ENCODE peak calls at places on chromosomes 1 and 21, in ten cellular contexts. I, C, K, J, P, U, V, G, E and D are unnamed samples.

GRCh38 chr1:45493116-45493697 is 2.2 kb upstream of the TESK2 start:
- DNase-seq in J (no peak), E (peak), U (peak), V (peak), G (peak), I (no peak), C (no peak), K (peak), P (peak), D (peak)

GRCh38 chr1:65949933-65950332 is 157.2 kb downstream of the PDE4B start:
- DNase-seq in P (no peak), E (no peak), U (no peak), V (no peak), J (no peak), I (no peak), K (no peak), G (no peak), C (no peak), D (no peak)

GRCh38 chr21:42539931-42540343 is 26.3 kb downstream of the SLC37A1 start:
- DNase-seq in K (no peak), V (peak), I (no peak), J (no peak), U (no peak), P (no peak), C (peak), G (no peak), E (no peak), D (no peak)

GRCh38 chr1:48418742-48419141 is 53.3 kb downstream of the SPATA6 start:
- DNase-seq in G (no peak), U (no peak), K (no peak), E (no peak), C (no peak), I (no peak), P (no peak), V (no peak), J (no peak), D (no peak)

GRCh38 chr1:53938136-53938830 is 7.2 kb downstream of the IFT25 start:
- DNase-seq in J (no peak), C (no peak), G (no peak), P (no peak), E (no peak), K (no peak), U (no peak), I (no peak), V (no peak), D (no peak)

GRCh38 chr1:39818482-39818881 is 29.8 kb upstream of the BMP8B start:
- DNase-seq in G (no peak), C (peak), K (no peak), P (no peak), V (no peak), I (no peak), J (no peak), E (peak), U (no peak), D (no peak)

GRCh38 chr1:51851882-51852396 is 26.6 kb downstream of the NRDC start:
- DNase-seq in V (peak), K (no peak), C (no peak), E (no peak), I (no peak), U (no peak), P (no peak), G (no peak), J (no peak), D (no peak)

GRCh38 chr21:46459356-46460112 is 843 bp downstream of the DIP2A start:
- DNase-seq in J (peak), I (peak), P (no peak), G (peak), U (no peak), E (peak), K (no peak), V (peak), C (peak), D (peak)

GRCh38 chr1:29933110-29933509 is 696.8 kb downstream of the PTPRU start:
- DNase-seq in P (no peak), U (no peak), K (no peak), I (no peak), J (no peak), E (no peak), C (no peak), G (no peak), V (no peak), D (peak)

GRCh38 chr1:243793298-243793697 is 56.7 kb downstream of the AKT3 start:
- DNase-seq in V (no peak), P (no peak), U (no peak), E (no peak), J (no peak), I (no peak), G (no peak), C (no peak), K (no peak), D (no peak)

GRCh38 chr1:113109908-113110554 is 37.0 kb downstream of the LRIG2 start:
- DNase-seq in K (no peak), I (no peak), C (no peak), E (no peak), V (no peak), G (peak), U (no peak), J (no peak), P (no peak), D (no peak)

GRCh38 chr21:27674037-27674436 is 707.1 kb upstream of the ADAMTS5 start:
- DNase-seq in E (no peak), J (no peak), I (no peak), V (no peak), G (no peak), U (no peak), K (no peak), C (no peak), P (no peak), D (no peak)

GRCh38 chr1:229508823-229509337 is 739 bp upstream of the NUP133 start:
- DNase-seq in I (no peak), C (no peak), U (peak), E (no peak), G (no peak), V (peak), P (no peak), K (no peak), J (no peak), D (no peak)

GRCh38 chr21:39088831-39089380 is 94.3 kb downstream of the PSMG1 start:
- DNase-seq in I (no peak), J (no peak), E (no peak), V (peak), K (no peak), U (peak), C (no peak), P (no peak), G (no peak), D (peak)

GRCh38 chr1:59504281-59504680 is 207.4 kb downstream of the FGGY start:
- DNase-seq in P (no peak), C (no peak), E (no peak), K (no peak), V (no peak), J (no peak), U (no peak), I (no peak), G (no peak), D (no peak)

GRCh38 chr1:95012389-95012788 is 60.4 kb downstream of the ALG14 start:
- DNase-seq in E (no peak), J (no peak), G (no peak), P (no peak), V (no peak), K (no peak), U (no peak), C (no peak), I (no peak), D (no peak)

GRCh38 chr1:215875712-215876111 is 308.6 kb downstream of the KCTD3 start:
- DNase-seq in K (no peak), U (no peak), I (no peak), V (no peak), E (no peak), J (no peak), P (no peak), G (no peak), C (no peak), D (no peak)

DNA sequence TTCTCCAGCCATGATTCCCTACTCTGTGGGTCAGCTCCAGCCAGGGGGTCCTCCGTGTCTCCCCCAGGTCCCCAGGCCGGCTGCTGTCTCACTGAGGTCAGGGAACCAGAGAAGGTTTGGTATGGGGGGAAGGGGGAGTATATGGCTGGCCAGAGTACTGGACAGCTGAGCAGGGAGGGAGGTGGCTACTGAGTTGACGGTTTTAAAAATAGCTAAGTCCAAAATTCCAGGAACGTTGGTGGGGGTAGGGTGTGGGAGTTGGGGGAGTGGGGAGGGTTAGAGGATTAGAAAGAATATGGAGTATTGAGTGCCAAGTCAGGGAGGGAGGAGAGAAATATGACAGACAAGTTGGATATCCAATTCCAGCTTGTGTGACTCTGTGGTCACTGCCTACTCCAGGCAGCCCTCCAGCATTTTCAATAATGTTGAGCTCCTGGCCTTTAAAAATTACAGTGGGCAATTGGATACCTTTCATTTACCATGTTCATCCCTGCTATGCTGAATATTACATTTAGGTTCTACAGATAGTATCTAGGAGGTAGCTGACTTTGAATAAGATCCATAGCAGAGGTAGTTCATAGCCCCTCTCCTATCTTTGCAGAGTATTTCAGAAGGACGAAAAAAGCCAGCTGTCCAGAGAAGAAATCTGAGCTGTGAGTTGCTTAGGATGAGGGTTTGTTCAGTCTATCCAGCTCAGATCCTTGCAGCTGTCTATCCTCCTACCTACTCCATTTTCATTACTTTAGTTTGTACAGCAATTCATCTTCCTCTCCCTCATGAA is at the start of gene HJV:
- DNase-seq in U (no peak), J (no peak), G (no peak), I (no peak), K (no peak), V (peak), P (no peak), E (no peak), C (no peak), D (no peak)
- TF ChIP-seq POLR2A in U (no peak), J (no peak), G (no peak), I (no peak), K (no peak), V (peak), P (no peak), E (no peak), C (no peak), D (no peak)

GRCh38 chr1:200029624-200030074 is 2.1 kb downstream of the NR5A2 start:
- DNase-seq in K (no peak), E (no peak), V (no peak), J (no peak), C (no peak), I (peak), P (no peak), G (no peak), U (no peak), D (no peak)

GRCh38 chr1:200030791-200031190 is 3.3 kb downstream of the NR5A2 start:
- DNase-seq in I (no peak), J (no peak), U (no peak), E (no peak), V (no peak), C (no peak), G (no peak), K (no peak), P (no peak), D (no peak)

GRCh38 chr1:200027264-200027823 is at the start of gene NR5A2:
- DNase-seq in G (no peak), P (no peak), E (no peak), U (peak), V (no peak), C (no peak), J (no peak), K (no peak), I (no peak), D (no peak)

GRCh38 chr1:200028586-200029034 is 1.1 kb downstream of the NR5A2 start:
- DNase-seq in E (no peak), C (no peak), U (no peak), J (no peak), K (no peak), V (no peak), G (no peak), I (no peak), P (no peak), D (no peak)

GRCh38 chr1:200029035-200029623 is 1.6 kb downstream of the NR5A2 start:
- DNase-seq in P (peak), C (no peak), V (no peak), J (no peak), U (no peak), E (peak), G (peak), K (no peak), I (peak), D (peak)
- TF ChIP-seq POLR2AphosphoS5 in P (peak), C (no peak), V (no peak), J (no peak), U (no peak), E (peak), G (peak), K (no peak), I (no peak), D (peak)

DNA sequence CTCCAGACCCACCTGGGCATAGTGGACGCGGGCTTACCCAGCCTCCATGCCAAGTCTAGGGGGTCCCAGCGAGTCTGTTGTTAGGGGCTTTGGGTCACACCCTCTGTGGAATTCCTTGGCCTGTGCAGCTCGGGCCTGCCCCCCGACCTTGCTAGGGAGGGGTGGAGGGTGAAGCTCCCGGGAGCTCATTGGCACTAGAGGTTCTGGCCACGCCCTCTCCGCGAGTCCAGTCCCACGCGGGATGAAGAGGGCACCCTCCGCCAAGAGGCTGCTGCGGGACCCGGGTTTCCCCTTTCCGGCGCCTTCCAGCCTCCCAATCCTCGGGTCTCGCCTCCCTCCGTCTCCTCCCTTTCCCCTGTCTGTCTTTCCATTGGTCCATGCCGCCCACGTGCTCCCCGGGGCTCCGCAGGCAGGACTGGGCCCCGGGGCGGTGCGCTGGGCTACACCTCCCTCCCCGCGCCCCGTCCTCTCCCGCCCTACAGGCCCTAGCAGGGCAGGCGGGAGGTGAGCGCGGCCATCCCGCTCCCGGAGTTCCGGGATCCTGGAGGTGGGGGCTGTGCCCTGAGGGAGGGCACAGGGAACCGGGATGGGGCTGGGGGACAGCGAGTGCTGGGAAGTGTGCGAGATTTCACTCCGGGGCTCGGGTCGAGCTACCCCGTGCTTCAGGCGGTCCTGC is 3.5 kb downstream of the RUSC1 start:
- DNase-seq in G (peak), I (peak), C (peak), U (peak), J (peak), P (peak), E (peak), K (peak), V (peak), D (peak)
- TF ChIP-seq POLR2A in G (peak), I (peak), C (no peak), U (peak), J (peak), P (peak), E (peak), K (peak), V (peak), D (peak)

GRCh38 chr1:193412748-193413147 is 226.3 kb upstream of the B3GALT2 start:
- DNase-seq in P (no peak), G (no peak), U (no peak), K (no peak), I (no peak), J (no peak), C (no peak), V (no peak), E (no peak), D (no peak)

GRCh38 chr1:193406901-193407300 is 220.5 kb upstream of the B3GALT2 start:
- DNase-seq in G (no peak), E (no peak), K (no peak), U (peak), I (no peak), C (no peak), V (peak), J (no peak), P (peak), D (no peak)

GRCh38 chr1:193411771-193412170 is 225.4 kb upstream of the B3GALT2 start:
- DNase-seq in E (no peak), J (no peak), V (no peak), G (no peak), C (no peak), K (no peak), I (no peak), P (no peak), U (no peak), D (no peak)

GRCh38 chr1:193413376-193413775 is 227.0 kb upstream of the B3GALT2 start:
- DNase-seq in C (no peak), E (no peak), G (no peak), K (no peak), J (no peak), P (no peak), I (no peak), U (no peak), V (no peak), D (no peak)

GRCh38 chr1:193408782-193409293 is 222.4 kb upstream of the B3GALT2 start:
- DNase-seq in V (no peak), E (peak), J (no peak), G (peak), U (no peak), P (no peak), C (no peak), I (no peak), K (no peak), D (no peak)
- TF ChIP-seq POLR2AphosphoS5 in V (no peak), E (no peak), J (no peak), G (no peak), U (no peak), P (no peak), C (no peak), I (no peak), K (no peak), D (no peak)